ENCODE peak calls at places on chromosomes 3 and 15, in seven cellular contexts. D, K, C, Z, O, F and Y are unnamed samples.
A peak's percentile ranks its signal among the peaks of the same experiment; 100 is the strongest.

GRCh38 chr3:58013973-58014649 is 5.9 kb downstream of the FLNB start:
- DNase-seq in Z (peak; percentile 71), O (peak; percentile 77), D (no peak), F (no peak), C (peak; percentile 90), K (no peak), Y (peak; percentile 94)

GRCh38 chr15:64895285-64896065 is 16.2 kb upstream of the ANKDD1A start:
- DNase-seq in D (no peak), K (no peak), O (no peak), C (peak; percentile 65), F (no peak), Z (peak; percentile 89), Y (no peak)

GRCh38 chr15:96119734-96120133 is 210.8 kb upstream of the NR2F2 start:
- DNase-seq in O (no peak), C (no peak), D (no peak), Z (no peak), F (no peak), K (no peak), Y (peak; percentile 90)

GRCh38 chr15:52568569-52569243 is at the start of gene ARPP19:
- DNase-seq in F (peak; percentile 85), D (peak; percentile 97), C (peak; percentile 86), O (peak; percentile 98), K (peak; percentile 90), Z (peak; percentile 89), Y (peak; percentile 82)

GRCh38 chr15:101295607-101296225 is 668 bp upstream of the SNRPA1 start:
- DNase-seq in K (no peak), F (no peak), O (no peak), D (no peak), Z (peak; percentile 50), C (peak; percentile 72), Y (no peak)

GRCh38 chr3:76063019-76063418 is 277.7 kb upstream of the ZNF717 start:
- DNase-seq in C (peak; percentile 82), K (no peak), Z (peak; percentile 59), D (no peak), O (peak; percentile 44), F (no peak), Y (peak; percentile 21)

GRCh38 chr3:5585085-5585484 is 397.6 kb downstream of the EDEM1 start:
- DNase-seq in C (no peak), F (no peak), D (no peak), O (no peak), Z (no peak), K (no peak), Y (no peak)

GRCh38 chr3:84109911-84110310 is 848.9 kb upstream of the CADM2 start:
- DNase-seq in Z (no peak), D (no peak), F (no peak), K (no peak), O (no peak), C (no peak), Y (no peak)

GRCh38 chr15:68821190-68821897 is 649 bp upstream of the ANP32A start:
- DNase-seq in F (no peak), D (no peak), O (no peak), Z (peak; percentile 13), C (no peak), K (peak; percentile 20), Y (no peak)

GRCh38 chr15:45522179-45522930 is at the start of gene SLC30A4:
- DNase-seq in Z (peak; percentile 62), O (peak; percentile 40), K (peak; percentile 48), D (peak; percentile 44), C (peak; percentile 42), F (peak; percentile 9), Y (peak; percentile 81)

GRCh38 chr15:33500432-33500831 is 189.7 kb downstream of the RYR3 start:
- DNase-seq in C (no peak), F (no peak), Z (no peak), K (no peak), O (no peak), D (no peak), Y (no peak)

GRCh38 chr3:117054551-117054950 is 345.0 kb downstream of the TUSC7 start:
- DNase-seq in K (no peak), C (no peak), D (no peak), Z (no peak), F (no peak), O (no peak), Y (no peak)

GRCh38 chr3:195909294-195909644 is 918 bp upstream of the TNK2 start:
- DNase-seq in Z (peak; percentile 42), K (no peak), F (no peak), D (no peak), O (peak; percentile 51), C (peak; percentile 27), Y (peak; percentile 56)
- H3K9ac ChIP-seq in Z (no peak overlapping the region), K (peak overlapping the region; percentile 96), F (no peak overlapping the region), D (no peak overlapping the region), O (peak overlapping the region; percentile 73), C (no peak overlapping the region), Y (no peak overlapping the region)

DNA sequence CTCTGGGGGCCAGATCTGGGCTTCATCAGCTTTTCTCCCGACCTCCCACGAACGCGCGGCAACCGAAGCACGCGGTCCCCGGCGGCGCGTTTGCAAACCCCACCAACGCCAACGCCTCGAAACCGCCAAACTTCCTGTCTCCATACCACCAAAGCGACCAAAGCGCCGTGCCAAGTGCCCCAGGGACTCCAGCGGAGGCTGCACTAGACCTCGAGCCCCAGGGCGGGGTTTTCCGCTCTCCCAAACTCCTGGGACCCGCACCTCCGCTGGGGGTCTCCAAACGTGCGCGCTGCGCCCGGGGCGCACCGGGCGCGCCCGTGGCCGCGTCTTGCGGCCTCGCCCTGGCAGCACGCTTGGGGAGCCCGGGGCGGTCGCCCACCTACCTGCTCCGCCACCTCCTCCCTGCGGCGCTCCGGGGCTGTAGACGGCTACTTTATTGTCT is 156.0 kb upstream of the FRMD4B start:
- DNase-seq in C (no peak), Z (no peak), D (peak; percentile 58), K (peak; percentile 27), O (peak; percentile 42), F (no peak), Y (peak; percentile 6)
- H2BK120ac ChIP-seq in C (no peak overlapping the region), Z (no peak overlapping the region), D (no peak overlapping the region), K (peak overlapping the region; percentile 85), O (no peak overlapping the region), F (no peak overlapping the region), Y (no peak overlapping the region)

GRCh38 chr3:188362405-188362831 is 208.5 kb downstream of the LPP start:
- DNase-seq in Z (peak; percentile 95), O (peak; percentile 27), D (no peak), F (no peak), C (peak; percentile 69), K (no peak), Y (peak; percentile 56)

GRCh38 chr3:188365184-188365583 is 211.2 kb downstream of the LPP start:
- DNase-seq in F (no peak), C (no peak), Z (no peak), K (no peak), D (no peak), O (no peak), Y (no peak)

GRCh38 chr3:188361888-188362287 is 207.9 kb downstream of the LPP start:
- DNase-seq in K (no peak), O (no peak), C (no peak), D (no peak), F (no peak), Z (no peak), Y (no peak)

GRCh38 chr3:188358787-188359493 is 205.0 kb downstream of the LPP start:
- DNase-seq in O (no peak), Z (no peak), D (no peak), F (no peak), C (no peak), K (no peak), Y (no peak)

DNA sequence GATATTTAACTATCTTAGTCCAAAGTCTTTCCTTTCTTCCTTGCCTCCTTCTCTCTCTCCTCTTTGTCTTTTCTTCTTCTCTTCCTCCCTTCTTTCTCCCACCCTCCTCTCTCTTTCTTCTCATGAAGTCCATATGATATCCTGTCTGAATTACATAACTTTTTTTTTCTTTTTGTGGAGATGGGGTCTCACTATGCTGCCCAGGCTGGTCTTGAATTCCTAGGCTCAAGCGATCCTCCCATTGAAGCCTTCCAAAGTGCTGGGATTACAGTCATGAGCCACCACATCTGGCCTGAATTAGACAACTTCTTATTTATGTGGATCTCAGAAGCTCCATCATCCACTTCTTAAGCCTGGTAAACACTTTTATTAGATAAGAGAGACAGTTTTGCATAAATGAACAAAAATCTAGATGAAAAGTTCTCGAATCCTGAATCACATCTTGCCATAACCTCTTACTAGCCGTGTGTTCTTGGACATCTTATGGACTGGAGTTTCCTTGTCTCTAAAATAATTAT is 206.5 kb downstream of the LPP start:
- DNase-seq in D (no peak), F (no peak), Z (no peak), C (no peak), O (no peak), K (no peak), Y (no peak)
- H3K4me1 ChIP-seq in D (no peaks in the 10 kb centered on the region), F (peaks cover 2% of the 10 kb centered on the region), Z (no peaks in the 10 kb centered on the region), C (peaks cover 7% of the 10 kb centered on the region), O (peaks cover 4% of the 10 kb centered on the region), K (peaks cover 10% of the 10 kb centered on the region), Y (peaks cover 2% of the 10 kb centered on the region)

GRCh38 chr3:2883292-2883691 is 226.9 kb downstream of the IL5RA start:
- DNase-seq in Z (no peak), K (no peak), C (no peak), O (no peak), F (no peak), D (no peak), Y (no peak)
- H3K9ac ChIP-seq in Z (no peak overlapping the region), K (no peak overlapping the region), C (no peak overlapping the region), O (no peak overlapping the region), F (no peak overlapping the region), D (no peak overlapping the region), Y (no peak overlapping the region)

DNA sequence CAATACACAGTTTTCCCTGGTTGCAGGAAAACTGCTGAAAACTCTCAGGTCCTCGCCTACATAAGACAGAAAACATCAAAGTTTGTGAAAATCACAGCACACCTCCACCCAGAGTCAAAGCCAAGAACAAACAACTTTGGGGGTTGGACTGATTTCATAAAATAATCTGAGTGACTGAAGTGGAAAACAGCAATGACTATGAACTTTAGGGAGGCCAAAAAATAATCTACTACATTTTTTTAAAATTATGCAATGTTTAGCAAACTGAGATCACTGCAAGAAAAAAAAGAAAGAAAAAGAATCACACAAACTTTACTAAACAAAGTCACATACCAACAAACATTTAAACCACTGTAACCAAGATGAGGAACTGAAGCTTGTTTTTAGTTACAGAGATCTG is 15.9 kb upstream of the FOXP1 start:
- DNase-seq in O (no peak), D (no peak), F (no peak), K (no peak), C (peak; percentile 28), Z (no peak), Y (no peak)
- H2BK120ac ChIP-seq in O (no peak overlapping the region), D (no peak overlapping the region), F (no peak overlapping the region), K (no peak overlapping the region), C (no peak overlapping the region), Z (no peak overlapping the region), Y (no peak overlapping the region)

GRCh38 chr3:185460283-185460682 is 38.6 kb downstream of the TMEM41A start:
- DNase-seq in O (no peak), K (no peak), F (no peak), D (no peak), Z (no peak), C (no peak), Y (no peak)
- H3K4me1 ChIP-seq in O (no peaks in the 10 kb centered on the region), K (no peaks in the 10 kb centered on the region), F (no peaks in the 10 kb centered on the region), D (no peaks in the 10 kb centered on the region), Z (no peaks in the 10 kb centered on the region), C (no peaks in the 10 kb centered on the region), Y (no peaks in the 10 kb centered on the region)

GRCh38 chr3:190321789-190322603 is at the start of gene CLDN1:
- DNase-seq in F (peak; percentile 73), O (peak; percentile 89), Z (peak; percentile 80), K (peak; percentile 85), D (peak; percentile 87), C (peak; percentile 69), Y (peak; percentile 86)
- H3K9ac ChIP-seq in F (peak within 1 kb of the TSS; percentile 53), O (peak within 1 kb of the TSS; percentile 55), Z (peak within 1 kb of the TSS; percentile 65), K (peak within 1 kb of the TSS; percentile 68), D (peak within 1 kb of the TSS; percentile 8), C (peak within 1 kb of the TSS; percentile 72), Y (no peak within 1 kb of the TSS)